ENCODE peak calls at places on chromosomes 6 and 20, in ten cellular contexts. S is stimulated activated CD8-positive, alpha-beta memory T cell treated with anti-CD3 and anti-CD28 coated beads, Interleukin-7, amount 100 ng/mL, for 4 hours; K is C1 segment of cervical spinal cord; D is naive thymus-derived CD8-positive, alpha-beta T cell; M is iPS-NIHi11; J is posterior cingulate gyrus; U is neural crest cell; Y is T-helper 2 cell; A is memory B cell; W is retina. H is an unnamed sample.

GRCh38 chr6:110055387-110055735 is 77.2 kb downstream of the GPR6 start:
- DNase-seq in S (no peak), K (no peak), D (no peak), M (no peak), J (no peak), U (no peak), Y (no peak), A (no peak), W (no peak), H (no peak)

GRCh38 chr6:151502499-151502898 is 8.7 kb downstream of the CCDC170 start:
- DNase-seq in S (no peak), K (no peak), D (no peak), M (no peak), J (no peak), U (no peak), Y (no peak), A (no peak), W (no peak), H (no peak)

GRCh38 chr20:17636523-17637412 is 45.3 kb downstream of the RRBP1 start:
- DNase-seq in S (no peak), K (peak), D (no peak), M (peak), J (peak), U (peak), Y (no peak), A (no peak), W (peak), H (no peak)

GRCh38 chr20:63054695-63055240 is 48.0 kb upstream of the BHLHE23 start:
- DNase-seq in S (no peak), K (no peak), D (no peak), M (no peak), J (peak), U (no peak), Y (no peak), A (no peak), W (no peak), H (no peak)

GRCh38 chr20:24462461-24463010 is 6.9 kb upstream of the SYNDIG1 start:
- DNase-seq in S (no peak), K (no peak), D (no peak), M (peak), J (no peak), U (no peak), Y (no peak), A (no peak), W (peak), H (no peak)

GRCh38 chr6:150202404-150202803 is 59.6 kb downstream of the PPP1R14C start:
- DNase-seq in S (no peak), K (no peak), D (no peak), M (no peak), J (no peak), U (no peak), Y (no peak), A (no peak), W (no peak), H (no peak)

GRCh38 chr6:43759926-43760798 is 9.8 kb upstream of the VEGFA start:
- DNase-seq in S (no peak), K (no peak), D (no peak), M (no peak), J (no peak), U (no peak), Y (no peak), A (no peak), W (no peak), H (no peak)

GRCh38 chr20:45459606-45460005 is 9.9 kb upstream of the WFDC2 start:
- DNase-seq in S (no peak), K (no peak), D (no peak), M (no peak), J (no peak), U (no peak), Y (no peak), A (no peak), W (no peak), H (no peak)

GRCh38 chr20:46936415-46937139 is 41.9 kb downstream of the EYA2 start:
- DNase-seq in S (no peak), K (no peak), D (no peak), M (no peak), J (no peak), U (no peak), Y (no peak), A (no peak), W (no peak), H (no peak)

GRCh38 chr6:146598785-146599405 is at the start of gene ADGB:
- DNase-seq in S (no peak), K (peak), D (no peak), M (peak), J (peak), U (peak), Y (no peak), A (no peak), W (peak), H (peak)

GRCh38 chr20:2314759-2315439 is 19.1 kb downstream of the TGM3 start:
- DNase-seq in S (no peak), K (no peak), D (no peak), M (no peak), J (no peak), U (no peak), Y (no peak), A (no peak), W (no peak), H (peak)

GRCh38 chr20:1368448-1369199 is 24.2 kb downstream of the FKBP1A start:
- DNase-seq in S (no peak), K (no peak), D (no peak), M (no peak), J (no peak), U (no peak), Y (no peak), A (no peak), W (no peak), H (no peak)

GRCh38 chr6:86615299-86615698 is 322.0 kb upstream of the HTR1E start:
- DNase-seq in S (no peak), K (no peak), D (no peak), M (no peak), J (no peak), U (no peak), Y (no peak), A (no peak), W (no peak), H (no peak)

GRCh38 chr6:142385352-142385751 is 83.5 kb downstream of the ADGRG6 start:
- DNase-seq in S (no peak), K (no peak), D (no peak), M (no peak), J (no peak), U (no peak), Y (no peak), A (no peak), W (no peak), H (no peak)

GRCh38 chr20:56872620-56873458 is 243.7 kb downstream of the TFAP2C start:
- DNase-seq in S (no peak), K (no peak), D (no peak), M (no peak), J (no peak), U (no peak), Y (no peak), A (no peak), W (no peak), H (no peak)

GRCh38 chr6:85795966-85796365 is 153.3 kb upstream of the SYNCRIP start:
- DNase-seq in S (no peak), K (no peak), D (no peak), M (no peak), J (no peak), U (no peak), Y (no peak), A (no peak), W (no peak), H (no peak)

GRCh38 chr6:89828988-89829590 is 591 bp upstream of the CASP8AP2 start:
- DNase-seq in S (no peak), K (peak), D (no peak), M (peak), J (no peak), U (no peak), Y (no peak), A (no peak), W (no peak), H (no peak)